ENCODE peak calls at places on chromosomes 12 and 14, in nine cellular contexts. One of them, this sample, is unnamed. For H3K27me3, the result is how much of the 10 kb centered on the place peaks cover.

GRCh38 chr12:7068240-7068993 is 7.9 kb downstream of the C1S start:
- DNase-seq in psoas muscle: peak
- DNase-seq in MG63: no peak
- DNase-seq in cardiac muscle cell: peak
- DNase-seq in right lobe of liver: peak
- DNase-seq in CD8-positive, alpha-beta T cell: no peak
- DNase-seq in AG04450: no peak
- DNase-seq in brain microvascular endothelial cell: peak
- DNase-seq in aorta: no peak
- DNase-seq in this sample: no peak

GRCh38 chr14:56247495-56248087 is 129.4 kb downstream of the PELI2 start:
- DNase-seq in CD8-positive, alpha-beta T cell: no peak
- DNase-seq in AG04450: no peak
- DNase-seq in aorta: no peak
- DNase-seq in brain microvascular endothelial cell: no peak
- DNase-seq in right lobe of liver: no peak
- DNase-seq in cardiac muscle cell: peak
- DNase-seq in MG63: no peak
- DNase-seq in psoas muscle: no peak
- DNase-seq in this sample: no peak

GRCh38 chr12:112140728-112141127 is 15.4 kb downstream of the TRAFD1 start:
- DNase-seq in AG04450: no peak
- DNase-seq in CD8-positive, alpha-beta T cell: no peak
- DNase-seq in psoas muscle: no peak
- DNase-seq in aorta: no peak
- DNase-seq in brain microvascular endothelial cell: no peak
- DNase-seq in cardiac muscle cell: no peak
- DNase-seq in right lobe of liver: no peak
- DNase-seq in MG63: no peak
- DNase-seq in this sample: no peak

GRCh38 chr12:28057856-28058615 is 85.5 kb upstream of the PTHLH start:
- DNase-seq in CD8-positive, alpha-beta T cell: no peak
- DNase-seq in brain microvascular endothelial cell: peak
- DNase-seq in aorta: no peak
- DNase-seq in psoas muscle: no peak
- DNase-seq in right lobe of liver: no peak
- DNase-seq in cardiac muscle cell: no peak
- DNase-seq in AG04450: no peak
- DNase-seq in MG63: no peak
- DNase-seq in this sample: no peak

GRCh38 chr14:75301666-75302325 is 23.2 kb downstream of the FOS start:
- DNase-seq in right lobe of liver: no peak
- DNase-seq in brain microvascular endothelial cell: peak
- DNase-seq in AG04450: no peak
- DNase-seq in cardiac muscle cell: peak
- DNase-seq in psoas muscle: peak
- DNase-seq in CD8-positive, alpha-beta T cell: no peak
- DNase-seq in MG63: no peak
- DNase-seq in aorta: no peak
- DNase-seq in this sample: no peak

GRCh38 chr12:124391340-124392261 is 96.7 kb downstream of the RFLNA start:
- DNase-seq in AG04450: no peak
- DNase-seq in aorta: peak
- DNase-seq in CD8-positive, alpha-beta T cell: peak
- DNase-seq in MG63: peak
- DNase-seq in psoas muscle: peak
- DNase-seq in cardiac muscle cell: no peak
- DNase-seq in brain microvascular endothelial cell: peak
- DNase-seq in right lobe of liver: peak
- DNase-seq in this sample: peak

GRCh38 chr12:67721216-67721615 is 72.7 kb downstream of the DYRK2 start:
- DNase-seq in AG04450: no peak
- DNase-seq in cardiac muscle cell: peak
- DNase-seq in right lobe of liver: no peak
- DNase-seq in brain microvascular endothelial cell: no peak
- DNase-seq in psoas muscle: no peak
- DNase-seq in MG63: no peak
- DNase-seq in CD8-positive, alpha-beta T cell: no peak
- DNase-seq in aorta: no peak
- DNase-seq in this sample: no peak

GRCh38 chr14:57199911-57200310 is 68.8 kb downstream of the EXOC5 start:
- DNase-seq in right lobe of liver: no peak
- DNase-seq in cardiac muscle cell: peak
- DNase-seq in MG63: no peak
- DNase-seq in aorta: no peak
- DNase-seq in brain microvascular endothelial cell: peak
- DNase-seq in AG04450: no peak
- DNase-seq in psoas muscle: no peak
- DNase-seq in CD8-positive, alpha-beta T cell: no peak
- DNase-seq in this sample: no peak

GRCh38 chr14:83217492-83217891 is 1683.8 kb upstream of the SEL1L start:
- DNase-seq in cardiac muscle cell: peak
- DNase-seq in right lobe of liver: no peak
- DNase-seq in psoas muscle: no peak
- DNase-seq in MG63: peak
- DNase-seq in AG04450: peak
- DNase-seq in aorta: peak
- DNase-seq in CD8-positive, alpha-beta T cell: no peak
- DNase-seq in brain microvascular endothelial cell: peak
- DNase-seq in this sample: no peak

GRCh38 chr12:7369274-7369729 is 65.4 kb downstream of the ACSM4 start:
- DNase-seq in cardiac muscle cell: peak
- DNase-seq in MG63: peak
- DNase-seq in AG04450: no peak
- DNase-seq in CD8-positive, alpha-beta T cell: no peak
- DNase-seq in aorta: no peak
- DNase-seq in right lobe of liver: no peak
- DNase-seq in brain microvascular endothelial cell: peak
- DNase-seq in psoas muscle: peak
- DNase-seq in this sample: peak

GRCh38 chr12:111069886-111070285 is 149.5 kb upstream of the MYL2 start:
- DNase-seq in right lobe of liver: no peak
- DNase-seq in CD8-positive, alpha-beta T cell: no peak
- DNase-seq in psoas muscle: no peak
- DNase-seq in MG63: no peak
- DNase-seq in cardiac muscle cell: no peak
- DNase-seq in aorta: peak
- DNase-seq in brain microvascular endothelial cell: no peak
- DNase-seq in AG04450: no peak
- DNase-seq in this sample: no peak

GRCh38 chr12:88338486-88338885 is 196.4 kb downstream of the TMTC3 start:
- DNase-seq in AG04450: no peak
- DNase-seq in cardiac muscle cell: no peak
- DNase-seq in CD8-positive, alpha-beta T cell: no peak
- DNase-seq in brain microvascular endothelial cell: no peak
- DNase-seq in right lobe of liver: no peak
- DNase-seq in aorta: no peak
- DNase-seq in MG63: no peak
- DNase-seq in psoas muscle: no peak
- DNase-seq in this sample: no peak

GRCh38 chr14:71692496-71692895 is 239.7 kb upstream of the RGS6 start:
- DNase-seq in cardiac muscle cell: peak
- DNase-seq in MG63: peak
- DNase-seq in right lobe of liver: no peak
- DNase-seq in psoas muscle: no peak
- DNase-seq in AG04450: no peak
- DNase-seq in CD8-positive, alpha-beta T cell: no peak
- DNase-seq in brain microvascular endothelial cell: no peak
- DNase-seq in aorta: peak
- DNase-seq in this sample: no peak

GRCh38 chr14:68633131-68633991 is 159.5 kb downstream of the ZFP36L1 start:
- DNase-seq in CD8-positive, alpha-beta T cell: no peak
- DNase-seq in AG04450: no peak
- DNase-seq in MG63: no peak
- DNase-seq in cardiac muscle cell: peak
- DNase-seq in aorta: no peak
- DNase-seq in brain microvascular endothelial cell: no peak
- DNase-seq in psoas muscle: no peak
- DNase-seq in right lobe of liver: no peak
- DNase-seq in this sample: no peak

GRCh38 chr14:88323086-88323519 is at the start of gene KCNK10:
- DNase-seq in cardiac muscle cell: peak
- DNase-seq in MG63: no peak
- DNase-seq in right lobe of liver: no peak
- DNase-seq in aorta: no peak
- DNase-seq in CD8-positive, alpha-beta T cell: no peak
- DNase-seq in brain microvascular endothelial cell: no peak
- DNase-seq in psoas muscle: no peak
- DNase-seq in AG04450: no peak
- DNase-seq in this sample: peak

GRCh38 chr12:4482936-4483335 is 37.3 kb upstream of the FGF6 start:
- DNase-seq in cardiac muscle cell: no peak
- DNase-seq in right lobe of liver: no peak
- DNase-seq in MG63: no peak
- DNase-seq in aorta: no peak
- DNase-seq in AG04450: no peak
- DNase-seq in brain microvascular endothelial cell: no peak
- DNase-seq in psoas muscle: no peak
- DNase-seq in CD8-positive, alpha-beta T cell: no peak
- DNase-seq in this sample: no peak

GRCh38 chr12:91732086-91732485 is 413.6 kb downstream of the BTG1 start:
- DNase-seq in cardiac muscle cell: no peak
- DNase-seq in MG63: no peak
- DNase-seq in psoas muscle: no peak
- DNase-seq in right lobe of liver: no peak
- DNase-seq in aorta: no peak
- DNase-seq in brain microvascular endothelial cell: peak
- DNase-seq in AG04450: no peak
- DNase-seq in CD8-positive, alpha-beta T cell: no peak
- DNase-seq in this sample: no peak

GRCh38 chr12:53493610-53494391 is 5.5 kb downstream of the MAP3K12 start:
- DNase-seq in AG04450: no peak
- DNase-seq in CD8-positive, alpha-beta T cell: no peak
- DNase-seq in aorta: no peak
- DNase-seq in right lobe of liver: peak
- DNase-seq in cardiac muscle cell: no peak
- DNase-seq in psoas muscle: no peak
- DNase-seq in brain microvascular endothelial cell: no peak
- DNase-seq in MG63: no peak
- DNase-seq in this sample: no peak

GRCh38 chr12:5807538-5808219 is 137.4 kb downstream of the ANO2 start:
- DNase-seq in cardiac muscle cell: no peak
- DNase-seq in psoas muscle: no peak
- DNase-seq in AG04450: no peak
- DNase-seq in right lobe of liver: no peak
- DNase-seq in aorta: no peak
- DNase-seq in CD8-positive, alpha-beta T cell: no peak
- DNase-seq in brain microvascular endothelial cell: no peak
- DNase-seq in MG63: no peak
- DNase-seq in this sample: no peak

GRCh38 chr14:60652674-60653387 is 3.6 kb upstream of the SIX1 start:
- DNase-seq in psoas muscle: no peak
- DNase-seq in cardiac muscle cell: no peak
- DNase-seq in AG04450: no peak
- DNase-seq in MG63: no peak
- DNase-seq in aorta: no peak
- DNase-seq in CD8-positive, alpha-beta T cell: no peak
- DNase-seq in right lobe of liver: no peak
- DNase-seq in brain microvascular endothelial cell: no peak
- DNase-seq in this sample: no peak
- H3K27me3 ChIP-seq in psoas muscle: under half
- H3K27me3 ChIP-seq in cardiac muscle cell: half or more
- H3K27me3 ChIP-seq in AG04450: under half
- H3K27me3 ChIP-seq in MG63: under half
- H3K27me3 ChIP-seq in aorta: under half
- H3K27me3 ChIP-seq in CD8-positive, alpha-beta T cell: half or more
- H3K27me3 ChIP-seq in right lobe of liver: half or more
- H3K27me3 ChIP-seq in brain microvascular endothelial cell: under half
- H3K27me3 ChIP-seq in this sample: half or more

GRCh38 chr14:52355526-52355925 is 41.4 kb downstream of the PTGER2 start:
- DNase-seq in AG04450: no peak
- DNase-seq in CD8-positive, alpha-beta T cell: no peak
- DNase-seq in cardiac muscle cell: no peak
- DNase-seq in MG63: peak
- DNase-seq in aorta: no peak
- DNase-seq in psoas muscle: no peak
- DNase-seq in brain microvascular endothelial cell: no peak
- DNase-seq in right lobe of liver: no peak
- DNase-seq in this sample: no peak

GRCh38 chr14:52354257-52354656 is 40.1 kb downstream of the PTGER2 start:
- DNase-seq in right lobe of liver: no peak
- DNase-seq in aorta: no peak
- DNase-seq in psoas muscle: no peak
- DNase-seq in AG04450: no peak
- DNase-seq in MG63: no peak
- DNase-seq in CD8-positive, alpha-beta T cell: no peak
- DNase-seq in brain microvascular endothelial cell: no peak
- DNase-seq in cardiac muscle cell: no peak
- DNase-seq in this sample: no peak

GRCh38 chr14:52352546-52352945 is 38.4 kb downstream of the PTGER2 start:
- DNase-seq in MG63: no peak
- DNase-seq in AG04450: no peak
- DNase-seq in cardiac muscle cell: no peak
- DNase-seq in CD8-positive, alpha-beta T cell: no peak
- DNase-seq in psoas muscle: no peak
- DNase-seq in right lobe of liver: no peak
- DNase-seq in brain microvascular endothelial cell: no peak
- DNase-seq in aorta: no peak
- DNase-seq in this sample: no peak

GRCh38 chr14:52355016-52355430 is 40.9 kb downstream of the PTGER2 start:
- DNase-seq in cardiac muscle cell: peak
- DNase-seq in psoas muscle: no peak
- DNase-seq in right lobe of liver: no peak
- DNase-seq in aorta: no peak
- DNase-seq in brain microvascular endothelial cell: peak
- DNase-seq in MG63: peak
- DNase-seq in AG04450: peak
- DNase-seq in CD8-positive, alpha-beta T cell: no peak
- DNase-seq in this sample: no peak

GRCh38 chr14:52356025-52356424 is 41.9 kb downstream of the PTGER2 start:
- DNase-seq in AG04450: no peak
- DNase-seq in CD8-positive, alpha-beta T cell: no peak
- DNase-seq in brain microvascular endothelial cell: peak
- DNase-seq in aorta: no peak
- DNase-seq in right lobe of liver: no peak
- DNase-seq in cardiac muscle cell: no peak
- DNase-seq in psoas muscle: no peak
- DNase-seq in MG63: no peak
- DNase-seq in this sample: no peak
- H3K27me3 ChIP-seq in AG04450: under half
- H3K27me3 ChIP-seq in CD8-positive, alpha-beta T cell: under half
- H3K27me3 ChIP-seq in brain microvascular endothelial cell: under half
- H3K27me3 ChIP-seq in aorta: under half
- H3K27me3 ChIP-seq in right lobe of liver: under half
- H3K27me3 ChIP-seq in cardiac muscle cell: under half
- H3K27me3 ChIP-seq in psoas muscle: under half
- H3K27me3 ChIP-seq in MG63: under half
- H3K27me3 ChIP-seq in this sample: under half

GRCh38 chr12:57128519-57129247 is 400 bp downstream of the LRP1 start:
- DNase-seq in CD8-positive, alpha-beta T cell: no peak
- DNase-seq in brain microvascular endothelial cell: no peak
- DNase-seq in cardiac muscle cell: no peak
- DNase-seq in right lobe of liver: no peak
- DNase-seq in MG63: no peak
- DNase-seq in AG04450: no peak
- DNase-seq in aorta: no peak
- DNase-seq in psoas muscle: no peak
- DNase-seq in this sample: no peak
- H3K27me3 ChIP-seq in CD8-positive, alpha-beta T cell: under half
- H3K27me3 ChIP-seq in brain microvascular endothelial cell: under half
- H3K27me3 ChIP-seq in cardiac muscle cell: under half
- H3K27me3 ChIP-seq in right lobe of liver: under half
- H3K27me3 ChIP-seq in MG63: under half
- H3K27me3 ChIP-seq in AG04450: under half
- H3K27me3 ChIP-seq in aorta: under half
- H3K27me3 ChIP-seq in psoas muscle: under half
- H3K27me3 ChIP-seq in this sample: under half

GRCh38 chr12:242496-242895 is 20.1 kb downstream of the SLC6A13 start:
- DNase-seq in cardiac muscle cell: no peak
- DNase-seq in aorta: no peak
- DNase-seq in MG63: no peak
- DNase-seq in psoas muscle: no peak
- DNase-seq in right lobe of liver: no peak
- DNase-seq in CD8-positive, alpha-beta T cell: no peak
- DNase-seq in brain microvascular endothelial cell: no peak
- DNase-seq in AG04450: no peak
- DNase-seq in this sample: no peak
- H3K27me3 ChIP-seq in cardiac muscle cell: under half
- H3K27me3 ChIP-seq in aorta: under half
- H3K27me3 ChIP-seq in MG63: under half
- H3K27me3 ChIP-seq in psoas muscle: under half
- H3K27me3 ChIP-seq in right lobe of liver: under half
- H3K27me3 ChIP-seq in CD8-positive, alpha-beta T cell: under half
- H3K27me3 ChIP-seq in brain microvascular endothelial cell: under half
- H3K27me3 ChIP-seq in AG04450: under half
- H3K27me3 ChIP-seq in this sample: under half

This sample was measured in BE2C.